ENCODE peak calls at places on chromosomes 5 and 9, in seven cellular contexts. V, Y, B, G, J, S and O are unnamed samples.

GRCh38 chr9:107363511-107364182 is 80.6 kb downstream of the RAD23B start:
- DNase-seq in Y (no peak), J (no peak), B (peak), S (no peak), V (no peak), G (no peak), O (no peak)

GRCh38 chr5:10338996-10339903 is 14.2 kb upstream of the MARCHF6 start:
- DNase-seq in B (no peak), V (no peak), S (peak), G (no peak), Y (no peak), J (no peak), O (no peak)

GRCh38 chr5:23223846-23224245 is 283.6 kb upstream of the PRDM9 start:
- DNase-seq in S (no peak), J (no peak), V (no peak), G (no peak), B (no peak), Y (no peak), O (no peak)

GRCh38 chr5:149636861-149637246 is 55.6 kb downstream of the ARHGEF37 start:
- DNase-seq in J (no peak), B (peak), V (peak), S (peak), G (peak), Y (peak), O (peak)

GRCh38 chr5:28984642-28985041 is 1946.3 kb upstream of the CDH9 start:
- DNase-seq in V (no peak), B (no peak), G (no peak), J (no peak), S (no peak), Y (no peak), O (no peak)

GRCh38 chr5:83564069-83564749 is 92.7 kb downstream of the VCAN start:
- DNase-seq in G (no peak), S (peak), J (no peak), B (no peak), Y (no peak), V (peak), O (no peak)

GRCh38 chr9:23830949-23831730 is 5.1 kb upstream of the ELAVL2 start:
- DNase-seq in S (no peak), J (no peak), G (no peak), B (no peak), V (no peak), Y (no peak), O (no peak)

GRCh38 chr9:114031948-114032688 is 46.0 kb downstream of the AMBP start:
- DNase-seq in G (no peak), V (peak), B (no peak), S (no peak), J (no peak), Y (no peak), O (no peak)

GRCh38 chr5:43556857-43557593 is at the start of gene PAIP1:
- DNase-seq in J (peak), B (peak), Y (peak), S (peak), G (peak), V (peak), O (peak)

GRCh38 chr5:160921714-160922285 is 69.8 kb upstream of the ATP10B start:
- DNase-seq in G (no peak), S (no peak), J (no peak), B (no peak), V (no peak), Y (no peak), O (no peak)

GRCh38 chr5:155700333-155700732 is 626.6 kb upstream of the SGCD start:
- DNase-seq in B (peak), V (no peak), S (no peak), G (no peak), J (no peak), Y (no peak), O (no peak)

GRCh38 chr9:89919171-89919681 is 314.4 kb downstream of the GADD45G start:
- DNase-seq in S (no peak), J (no peak), G (peak), V (peak), Y (peak), B (no peak), O (no peak)

GRCh38 chr9:93891549-93892310 is 63.4 kb downstream of the BARX1 start:
- DNase-seq in S (no peak), B (no peak), J (no peak), G (peak), Y (no peak), V (no peak), O (no peak)

GRCh38 chr9:137454506-137455360 is 4.4 kb downstream of the NSMF start:
- DNase-seq in G (peak), B (no peak), S (no peak), J (no peak), V (peak), Y (no peak), O (peak)

GRCh38 chr9:92094655-92095054 is 20.6 kb downstream of the SPTLC1 start:
- DNase-seq in B (no peak), G (no peak), Y (peak), S (no peak), J (no peak), V (no peak), O (no peak)

GRCh38 chr5:172747471-172747870 is 23.5 kb downstream of the DUSP1 start:
- DNase-seq in J (no peak), G (no peak), S (no peak), V (no peak), Y (no peak), B (no peak), O (no peak)

GRCh38 chr9:21972361-21972760 is 21.8 kb downstream of the CDKN2A start:
- DNase-seq in Y (no peak), G (no peak), V (no peak), S (no peak), B (no peak), J (no peak), O (no peak)